ENCODE peak calls at places on chromosomes 6 and 20, in seven cellular contexts. One of them, this sample, is unnamed. For H3K4me1, the result is how much of the 10 kb centered on the place peaks cover.

GRCh38 chr20:31918471-31919105 is 33.3 kb downstream of the PDRG1 start:
- DNase-seq in trophoblast cell: no peak
- DNase-seq in IMR-90: peak
- DNase-seq in H9: no peak
- DNase-seq in neuronal stem cell: no peak
- DNase-seq in mesendoderm: no peak
- DNase-seq in H1: no peak
- DNase-seq in this sample: peak

GRCh38 chr6:168961257-168961656 is 292.4 kb downstream of the THBS2 start:
- DNase-seq in H1: no peak
- DNase-seq in neuronal stem cell: no peak
- DNase-seq in mesendoderm: no peak
- DNase-seq in trophoblast cell: peak
- DNase-seq in H9: no peak
- DNase-seq in IMR-90: no peak
- DNase-seq in this sample: no peak

GRCh38 chr6:137926207-137926731 is 59.2 kb downstream of the TNFAIP3 start:
- DNase-seq in trophoblast cell: peak
- DNase-seq in mesendoderm: peak
- DNase-seq in H1: no peak
- DNase-seq in neuronal stem cell: peak
- DNase-seq in IMR-90: peak
- DNase-seq in H9: peak
- DNase-seq in this sample: peak

GRCh38 chr6:146620655-146621054 is 21.9 kb downstream of the ADGB start:
- DNase-seq in IMR-90: no peak
- DNase-seq in mesendoderm: no peak
- DNase-seq in H9: no peak
- DNase-seq in trophoblast cell: no peak
- DNase-seq in H1: no peak
- DNase-seq in neuronal stem cell: no peak
- DNase-seq in this sample: peak

GRCh38 chr6:35360349-35361138 is 18.2 kb downstream of the PPARD start:
- DNase-seq in trophoblast cell: peak
- DNase-seq in neuronal stem cell: no peak
- DNase-seq in IMR-90: peak
- DNase-seq in H1: peak
- DNase-seq in H9: peak
- DNase-seq in mesendoderm: peak
- DNase-seq in this sample: peak

GRCh38 chr6:135196739-135197510 is 15.8 kb downstream of the MYB start:
- DNase-seq in IMR-90: no peak
- DNase-seq in mesendoderm: no peak
- DNase-seq in H1: no peak
- DNase-seq in H9: no peak
- DNase-seq in trophoblast cell: peak
- DNase-seq in neuronal stem cell: no peak
- DNase-seq in this sample: no peak

GRCh38 chr6:100892116-100892515 is 11.0 kb upstream of the ASCC3 start:
- DNase-seq in IMR-90: no peak
- DNase-seq in H1: peak
- DNase-seq in H9: peak
- DNase-seq in mesendoderm: peak
- DNase-seq in trophoblast cell: no peak
- DNase-seq in neuronal stem cell: no peak
- DNase-seq in this sample: no peak

GRCh38 chr20:51237790-51238189 is 214.9 kb upstream of the KCNG1 start:
- DNase-seq in H9: no peak
- DNase-seq in IMR-90: no peak
- DNase-seq in H1: no peak
- DNase-seq in trophoblast cell: no peak
- DNase-seq in mesendoderm: no peak
- DNase-seq in neuronal stem cell: no peak
- DNase-seq in this sample: no peak

GRCh38 chr20:23145281-23145700 is 59.2 kb upstream of the CD93 start:
- DNase-seq in neuronal stem cell: no peak
- DNase-seq in H1: no peak
- DNase-seq in mesendoderm: no peak
- DNase-seq in trophoblast cell: peak
- DNase-seq in H9: no peak
- DNase-seq in IMR-90: peak
- DNase-seq in this sample: peak

GRCh38 chr20:52003976-52004375 is 187.6 kb downstream of the ZFP64 start:
- DNase-seq in neuronal stem cell: peak
- DNase-seq in mesendoderm: no peak
- DNase-seq in H9: no peak
- DNase-seq in H1: no peak
- DNase-seq in IMR-90: no peak
- DNase-seq in trophoblast cell: no peak
- DNase-seq in this sample: no peak

GRCh38 chr6:18507018-18507415 is 119.9 kb downstream of the RNF144B start:
- DNase-seq in neuronal stem cell: no peak
- DNase-seq in IMR-90: no peak
- DNase-seq in H1: no peak
- DNase-seq in trophoblast cell: no peak
- DNase-seq in H9: no peak
- DNase-seq in mesendoderm: peak
- DNase-seq in this sample: no peak

GRCh38 chr6:115717472-115717871 is 343.2 kb downstream of the FRK start:
- DNase-seq in H1: no peak
- DNase-seq in H9: no peak
- DNase-seq in trophoblast cell: no peak
- DNase-seq in neuronal stem cell: no peak
- DNase-seq in IMR-90: no peak
- DNase-seq in mesendoderm: no peak
- DNase-seq in this sample: no peak

GRCh38 chr6:63371087-63371486 is 51.3 kb upstream of the LGSN start:
- DNase-seq in trophoblast cell: no peak
- DNase-seq in IMR-90: no peak
- DNase-seq in mesendoderm: no peak
- DNase-seq in neuronal stem cell: no peak
- DNase-seq in H1: no peak
- DNase-seq in H9: no peak
- DNase-seq in this sample: no peak

GRCh38 chr20:63955281-63955845 is 853 bp downstream of the UCKL1 start:
- DNase-seq in mesendoderm: peak
- DNase-seq in H1: peak
- DNase-seq in trophoblast cell: peak
- DNase-seq in neuronal stem cell: no peak
- DNase-seq in IMR-90: no peak
- DNase-seq in H9: no peak
- DNase-seq in this sample: peak

GRCh38 chr20:62832951-62833391 is 16.1 kb downstream of the COL9A3 start:
- DNase-seq in IMR-90: no peak
- DNase-seq in mesendoderm: no peak
- DNase-seq in H1: no peak
- DNase-seq in neuronal stem cell: no peak
- DNase-seq in trophoblast cell: peak
- DNase-seq in H9: no peak
- DNase-seq in this sample: no peak

GRCh38 chr6:116253188-116253504 is 729 bp downstream of the TSPYL4 start:
- DNase-seq in trophoblast cell: no peak
- DNase-seq in H1: no peak
- DNase-seq in IMR-90: no peak
- DNase-seq in mesendoderm: no peak
- DNase-seq in neuronal stem cell: no peak
- DNase-seq in H9: no peak
- DNase-seq in this sample: no peak

GRCh38 chr20:44159711-44160110 is 27.3 kb downstream of the JPH2 start:
- DNase-seq in neuronal stem cell: no peak
- DNase-seq in IMR-90: no peak
- DNase-seq in mesendoderm: no peak
- DNase-seq in trophoblast cell: no peak
- DNase-seq in H9: no peak
- DNase-seq in H1: no peak
- DNase-seq in this sample: no peak

GRCh38 chr20:3092611-3093379 is 8.3 kb upstream of the AVP start:
- DNase-seq in IMR-90: no peak
- DNase-seq in neuronal stem cell: no peak
- DNase-seq in H9: peak
- DNase-seq in mesendoderm: peak
- DNase-seq in trophoblast cell: no peak
- DNase-seq in H1: peak
- DNase-seq in this sample: no peak

GRCh38 chr20:43914286-43914685 is 366 bp upstream of the TOX2 start:
- DNase-seq in H1: no peak
- DNase-seq in trophoblast cell: no peak
- DNase-seq in IMR-90: no peak
- DNase-seq in H9: no peak
- DNase-seq in mesendoderm: no peak
- DNase-seq in neuronal stem cell: no peak
- DNase-seq in this sample: no peak

GRCh38 chr20:61664741-61665320 is 400.9 kb downstream of the TAF4 start:
- DNase-seq in neuronal stem cell: no peak
- DNase-seq in H1: no peak
- DNase-seq in H9: no peak
- DNase-seq in trophoblast cell: no peak
- DNase-seq in IMR-90: no peak
- DNase-seq in mesendoderm: no peak
- DNase-seq in this sample: no peak

GRCh38 chr6:159989882-159990480 is 21.1 kb downstream of the IGF2R start:
- DNase-seq in H9: no peak
- DNase-seq in mesendoderm: no peak
- DNase-seq in IMR-90: peak
- DNase-seq in neuronal stem cell: no peak
- DNase-seq in H1: no peak
- DNase-seq in trophoblast cell: peak
- DNase-seq in this sample: no peak

GRCh38 chr6:31197559-31198305 is 27.2 kb upstream of the POU5F1 start:
- DNase-seq in IMR-90: peak
- DNase-seq in neuronal stem cell: peak
- DNase-seq in mesendoderm: peak
- DNase-seq in H9: peak
- DNase-seq in H1: peak
- DNase-seq in trophoblast cell: peak
- DNase-seq in this sample: peak

GRCh38 chr6:81806793-81807565 is 54.5 kb upstream of the TENT5A start:
- DNase-seq in H1: no peak
- DNase-seq in H9: no peak
- DNase-seq in mesendoderm: no peak
- DNase-seq in neuronal stem cell: no peak
- DNase-seq in IMR-90: no peak
- DNase-seq in trophoblast cell: peak
- DNase-seq in this sample: no peak

GRCh38 chr6:10759312-10759839 is 11.8 kb downstream of the TMEM14B start:
- DNase-seq in neuronal stem cell: peak
- DNase-seq in mesendoderm: peak
- DNase-seq in H9: no peak
- DNase-seq in trophoblast cell: peak
- DNase-seq in H1: no peak
- DNase-seq in IMR-90: peak
- DNase-seq in this sample: peak

GRCh38 chr6:158799051-158799792 is 19.9 kb downstream of the EZR start:
- DNase-seq in H1: no peak
- DNase-seq in neuronal stem cell: no peak
- DNase-seq in IMR-90: peak
- DNase-seq in trophoblast cell: no peak
- DNase-seq in mesendoderm: no peak
- DNase-seq in H9: no peak
- DNase-seq in this sample: peak

DNA sequence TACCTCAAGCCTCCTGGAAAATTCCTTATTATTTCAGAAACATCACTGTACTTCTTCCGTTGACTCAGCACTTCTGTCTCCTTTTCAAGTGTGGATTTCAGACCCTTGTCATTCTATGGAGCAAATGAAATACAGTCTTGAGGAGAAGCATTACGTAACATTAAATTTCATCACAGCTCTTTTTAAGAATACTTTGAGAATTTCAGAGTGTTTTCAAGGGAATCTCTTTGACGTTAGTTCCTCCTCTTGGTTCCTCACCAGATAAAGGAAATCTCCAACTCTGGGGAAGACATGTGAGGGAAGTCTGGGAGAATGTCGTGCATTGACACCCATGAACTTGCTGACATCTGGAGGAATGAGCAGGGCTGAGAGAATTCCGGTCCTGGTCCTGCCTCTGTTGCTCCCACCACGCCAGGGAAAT is 32.3 kb downstream of the UST start:
- DNase-seq in mesendoderm: no peak
- DNase-seq in neuronal stem cell: no peak
- DNase-seq in H9: no peak
- DNase-seq in IMR-90: peak
- DNase-seq in H1: no peak
- DNase-seq in trophoblast cell: peak
- DNase-seq in this sample: peak
- H4K8ac ChIP-seq in mesendoderm: no peak
- H4K8ac ChIP-seq in neuronal stem cell: no peak
- H4K8ac ChIP-seq in H9: no peak
- H4K8ac ChIP-seq in IMR-90: no peak
- H4K8ac ChIP-seq in H1: no peak
- H4K8ac ChIP-seq in trophoblast cell: no peak
- H4K8ac ChIP-seq in this sample: no peak

DNA sequence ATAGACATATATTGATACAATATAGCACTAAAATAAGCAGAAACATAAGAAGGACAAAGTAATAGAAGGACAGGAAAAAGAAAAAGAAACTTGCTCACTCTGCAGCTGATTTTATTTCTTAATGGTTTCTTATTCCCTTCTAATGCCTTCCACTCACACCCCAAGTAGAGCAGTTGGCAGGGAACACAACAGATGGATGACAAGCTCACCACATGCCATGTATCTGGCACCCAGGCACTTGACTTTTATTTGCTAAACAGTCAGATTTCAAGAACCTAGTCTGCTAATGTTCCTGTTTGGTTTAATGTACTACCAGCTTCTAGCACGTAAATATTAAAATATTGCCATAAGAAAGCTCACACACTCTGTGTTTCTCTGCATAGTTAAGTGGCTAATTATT is 87.1 kb downstream of the COL19A1 start:
- DNase-seq in H1: no peak
- DNase-seq in neuronal stem cell: no peak
- DNase-seq in trophoblast cell: no peak
- DNase-seq in H9: no peak
- DNase-seq in mesendoderm: no peak
- DNase-seq in IMR-90: no peak
- DNase-seq in this sample: no peak
- H3K4me1 ChIP-seq in H1: under half
- H3K4me1 ChIP-seq in neuronal stem cell: under half
- H3K4me1 ChIP-seq in trophoblast cell: under half
- H3K4me1 ChIP-seq in H9: under half
- H3K4me1 ChIP-seq in mesendoderm: under half
- H3K4me1 ChIP-seq in IMR-90: under half
- H3K4me1 ChIP-seq in this sample: under half

GRCh38 chr20:47708953-47709833 is 76.1 kb downstream of the SULF2 start:
- DNase-seq in H1: no peak
- DNase-seq in IMR-90: no peak
- DNase-seq in mesendoderm: no peak
- DNase-seq in H9: no peak
- DNase-seq in trophoblast cell: no peak
- DNase-seq in neuronal stem cell: no peak
- DNase-seq in this sample: no peak
- H2BK5ac ChIP-seq in H1: no peak
- H2BK5ac ChIP-seq in IMR-90: no peak
- H2BK5ac ChIP-seq in mesendoderm: no peak
- H2BK5ac ChIP-seq in H9: no peak
- H2BK5ac ChIP-seq in trophoblast cell: no peak
- H2BK5ac ChIP-seq in neuronal stem cell: no peak
- H2BK5ac ChIP-seq in this sample: no peak

DNA sequence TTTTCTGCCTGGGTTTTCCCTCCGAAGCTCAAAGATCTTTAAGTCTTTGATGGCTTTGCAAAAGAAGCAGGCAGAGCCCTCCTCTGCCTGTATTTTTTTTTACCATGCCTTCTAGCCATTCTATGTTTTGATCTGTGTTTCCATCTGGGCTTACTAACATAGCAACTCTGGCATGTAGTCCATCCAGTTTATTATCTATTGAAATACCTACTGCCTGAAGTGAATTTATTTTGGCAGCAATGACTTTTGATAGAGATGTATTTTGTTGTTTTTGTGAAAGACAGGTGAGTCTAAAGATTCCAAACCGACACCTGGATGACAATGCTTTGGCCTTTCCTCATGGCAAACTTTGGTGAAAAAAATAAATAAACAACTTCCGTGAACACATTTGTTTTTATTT is 1157.7 kb upstream of the MAP3K7 start:
- DNase-seq in H1: no peak
- DNase-seq in trophoblast cell: peak
- DNase-seq in neuronal stem cell: no peak
- DNase-seq in H9: no peak
- DNase-seq in mesendoderm: no peak
- DNase-seq in IMR-90: no peak
- DNase-seq in this sample: no peak
- H4K8ac ChIP-seq in H1: no peak
- H4K8ac ChIP-seq in trophoblast cell: no peak
- H4K8ac ChIP-seq in neuronal stem cell: no peak
- H4K8ac ChIP-seq in H9: no peak
- H4K8ac ChIP-seq in mesendoderm: no peak
- H4K8ac ChIP-seq in IMR-90: no peak
- H4K8ac ChIP-seq in this sample: no peak